ENCODE peak calls at places on chromosomes 4 and X, in five cellular contexts. Z is tibial artery, L is GM23248, J is dorsolateral prefrontal cortex, A is cardiac fibroblast. G is an unnamed sample.

GRCh38 chr4:23674694-23675093 is 215.2 kb downstream of the PPARGC1A start:
- DNase-seq in L (no peak), Z (no peak), J (no peak), A (no peak), G (no peak)

GRCh38 chrX:64975491-64975890 is 759 bp downstream of the ZC4H2 start:
- DNase-seq in Z (peak; percentile 19), J (peak; percentile 9), A (peak; percentile 16), L (peak; percentile 62), G (no peak)

GRCh38 chr4:124275-125081 is at the start of gene ZNF718:
- DNase-seq in J (peak; percentile 98), Z (peak; percentile 94), L (peak; percentile 98), A (peak; percentile 98), G (peak; percentile 78)

GRCh38 chrX:37371578-37371981 is 22.4 kb downstream of the PRRG1 start:
- DNase-seq in L (peak; percentile 72), A (no peak), Z (no peak), J (peak; percentile 10), G (peak; percentile 53)

GRCh38 chr4:61428950-61429349 is 228.8 kb downstream of the ADGRL3 start:
- DNase-seq in A (no peak), J (no peak), Z (no peak), L (no peak), G (no peak)

GRCh38 chr4:176587920-176588319 is 204.8 kb downstream of the VEGFC start:
- DNase-seq in Z (no peak), L (peak; percentile 88), A (peak; percentile 92), J (no peak), G (no peak)

GRCh38 chrX:41733939-41734338 is 10.0 kb downstream of the GPR82 start:
- DNase-seq in Z (no peak), A (no peak), J (no peak), L (no peak), G (no peak)

GRCh38 chr4:2284934-2285664 is 23.2 kb upstream of the MXD4 start:
- DNase-seq in A (peak; percentile 50), L (peak; percentile 79), J (no peak), Z (peak; percentile 13), G (no peak)

GRCh38 chrX:130263016-130263415 is 5.7 kb downstream of the ZNF280C start:
- DNase-seq in L (peak; percentile 5), Z (no peak), A (peak; percentile 5), J (no peak), G (no peak)

GRCh38 chrX:40143001-40143400 is 45.2 kb upstream of the BCOR start:
- DNase-seq in J (no peak), Z (no peak), A (no peak), L (no peak), G (no peak)

GRCh38 chr4:162392938-162393337 is 229.1 kb upstream of the FSTL5 start:
- DNase-seq in A (no peak), J (no peak), Z (no peak), L (no peak), G (no peak)

GRCh38 chrX:107470971-107471370 is 21.5 kb downstream of the FRMPD3 start:
- DNase-seq in Z (no peak), L (no peak), J (no peak), A (no peak), G (no peak)

GRCh38 chr4:13920111-13920875 is 292.8 kb upstream of the BOD1L1 start:
- DNase-seq in A (no peak), J (no peak), Z (no peak), L (peak; percentile 72), G (no peak)

GRCh38 chrX:92232182-92232581 is 453.0 kb downstream of the PCDH11X start:
- DNase-seq in J (no peak), A (no peak), Z (no peak), L (peak; percentile 13), G (no peak)

GRCh38 chrX:69079278-69079677 is 86.0 kb downstream of the PJA1 start:
- DNase-seq in J (no peak), A (no peak), Z (no peak), L (peak; percentile 34), G (no peak)

GRCh38 chr4:108674356-108674977 is 24.1 kb downstream of the OSTC start:
- DNase-seq in Z (no peak), L (no peak), A (no peak), J (no peak), G (no peak)
- H3K4me3 ChIP-seq in Z (no peak overlapping the region), L (no peak overlapping the region), A (no peak overlapping the region), J (no peak overlapping the region), G (no peak overlapping the region)

DNA sequence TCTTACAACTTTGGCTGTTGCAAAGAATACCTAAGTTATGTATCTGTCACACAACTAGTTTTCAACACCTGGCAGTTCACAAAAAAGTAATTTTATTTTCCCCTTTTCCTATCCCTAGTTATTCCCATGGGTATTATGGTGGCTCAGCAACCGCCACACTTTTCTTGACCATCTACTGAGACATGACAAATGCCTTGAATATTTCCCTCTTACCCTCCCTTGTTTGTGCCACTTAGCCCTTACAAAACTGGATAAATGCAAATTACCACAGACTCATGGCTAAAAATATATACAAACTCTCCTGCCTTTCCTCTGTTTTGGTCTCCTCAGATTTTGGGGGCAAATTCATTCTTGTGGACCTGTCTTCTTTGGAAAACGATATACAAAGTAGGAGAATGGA is 72.1 kb downstream of the AMOT start:
- DNase-seq in J (no peak), L (no peak), Z (no peak), A (no peak), G (no peak)
- H3K4me3 ChIP-seq in J (no peak overlapping the region), L (no peak overlapping the region), Z (no peak overlapping the region), A (no peak overlapping the region), G (no peak overlapping the region)

DNA sequence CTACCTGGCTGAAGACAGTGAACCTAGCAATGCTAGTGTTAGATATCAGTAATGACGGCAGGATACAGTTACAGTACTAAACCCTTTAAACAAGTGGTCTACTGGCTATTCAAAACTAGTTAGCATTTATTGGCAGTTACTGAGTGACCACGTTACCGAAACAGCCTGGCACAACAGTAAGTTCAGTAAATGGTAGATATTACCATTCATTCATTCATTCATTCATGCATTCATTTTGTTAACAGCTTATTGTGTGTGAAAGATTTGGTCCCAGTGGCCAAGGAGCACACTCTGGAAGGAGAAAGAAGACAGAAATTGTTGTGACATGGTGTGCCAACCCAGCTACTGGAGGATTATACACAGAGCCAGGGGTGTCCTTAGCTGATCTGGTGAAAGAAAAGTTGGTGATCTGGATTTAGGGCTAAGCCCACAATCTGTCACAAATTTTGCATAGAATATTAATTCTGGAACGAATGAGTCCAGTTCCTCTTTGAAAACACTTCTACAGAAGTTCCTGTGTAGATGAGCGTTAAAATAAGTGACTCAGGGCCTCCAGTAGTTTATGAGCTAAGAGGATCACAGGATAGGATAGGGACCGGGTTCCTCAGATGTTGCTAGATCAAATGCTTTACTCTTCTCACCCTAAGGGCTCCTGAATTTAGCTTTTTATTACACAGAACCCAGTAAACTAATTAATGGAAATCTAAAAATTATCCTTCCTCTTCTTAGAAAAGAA is 179.1 kb downstream of the CBR4 start:
- DNase-seq in J (no peak), L (peak; percentile 53), Z (no peak), A (no peak), G (no peak)
- H3K4me3 ChIP-seq in J (peak overlapping the region; percentile 73), L (peak overlapping the region; percentile 95), Z (peak overlapping the region; percentile 80), A (no peak overlapping the region), G (no peak overlapping the region)

GRCh38 chr4:184170996-184171395 is 46.7 kb downstream of the ENPP6 start:
- DNase-seq in L (peak; percentile 30), Z (no peak), J (no peak), A (peak; percentile 7), G (no peak)

GRCh38 chr4:184167576-184167975 is 50.1 kb downstream of the ENPP6 start:
- DNase-seq in A (no peak), L (no peak), J (no peak), Z (no peak), G (no peak)

GRCh38 chr4:184169225-184169867 is 48.3 kb downstream of the ENPP6 start:
- DNase-seq in L (no peak), A (no peak), Z (no peak), J (no peak), G (no peak)

GRCh38 chr4:184166736-184167135 is 50.9 kb downstream of the ENPP6 start:
- DNase-seq in Z (no peak), A (no peak), J (no peak), L (no peak), G (no peak)

DNA sequence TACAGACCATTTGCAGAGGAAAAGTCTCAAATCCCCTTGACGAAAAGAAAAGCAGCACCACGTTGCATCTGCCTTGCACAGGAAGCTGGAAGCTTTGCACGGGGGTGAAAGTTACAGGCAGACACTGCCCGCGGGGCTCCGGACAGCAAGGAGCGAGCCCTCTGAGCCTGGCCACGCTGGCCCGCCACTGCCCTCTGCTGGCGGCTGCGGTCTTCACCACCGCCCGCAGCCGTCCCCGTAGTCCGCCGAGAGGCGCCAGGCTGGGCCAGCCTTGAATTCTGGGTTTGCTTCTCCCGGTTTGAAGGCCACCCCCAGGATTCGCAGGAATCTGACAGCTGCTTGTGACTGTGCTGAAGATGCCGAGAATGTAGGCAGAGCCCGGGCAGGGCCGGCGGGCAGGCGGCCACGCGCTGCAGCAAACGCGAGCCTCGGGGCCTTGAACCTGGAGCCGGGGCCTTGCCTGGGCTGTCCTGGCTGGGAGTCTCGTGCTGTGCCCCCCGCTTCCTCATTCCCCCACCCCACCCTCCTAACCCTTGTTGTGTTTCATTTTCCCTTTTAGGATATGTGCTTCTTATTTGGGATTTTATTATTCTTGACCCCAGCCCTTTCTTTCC is 49.2 kb downstream of the ENPP6 start:
- DNase-seq in L (peak; percentile 77), A (peak; percentile 76), Z (peak; percentile 63), J (peak; percentile 63), G (peak; percentile 25)
- H3K4me3 ChIP-seq in L (peak overlapping the region; percentile 30), A (no peak overlapping the region), Z (no peak overlapping the region), J (peak overlapping the region; percentile 29), G (no peak overlapping the region)

GRCh38 chr4:88008624-88009235 is 1.3 kb downstream of the PKD2 start:
- DNase-seq in Z (no peak), J (no peak), A (no peak), L (peak; percentile 59), G (no peak)

GRCh38 chr4:88006956-88007303 is 505 bp upstream of the PKD2 start:
- DNase-seq in J (peak; percentile 35), A (no peak), L (no peak), Z (no peak), G (no peak)

GRCh38 chr4:88007304-88008132 is at the start of gene PKD2:
- DNase-seq in A (peak; percentile 82), J (peak; percentile 76), L (peak; percentile 93), Z (peak; percentile 83), G (peak; percentile 53)

GRCh38 chr4:88009871-88010270 is 2.4 kb downstream of the PKD2 start:
- DNase-seq in Z (no peak), J (no peak), L (peak; percentile 42), A (no peak), G (no peak)

DNA sequence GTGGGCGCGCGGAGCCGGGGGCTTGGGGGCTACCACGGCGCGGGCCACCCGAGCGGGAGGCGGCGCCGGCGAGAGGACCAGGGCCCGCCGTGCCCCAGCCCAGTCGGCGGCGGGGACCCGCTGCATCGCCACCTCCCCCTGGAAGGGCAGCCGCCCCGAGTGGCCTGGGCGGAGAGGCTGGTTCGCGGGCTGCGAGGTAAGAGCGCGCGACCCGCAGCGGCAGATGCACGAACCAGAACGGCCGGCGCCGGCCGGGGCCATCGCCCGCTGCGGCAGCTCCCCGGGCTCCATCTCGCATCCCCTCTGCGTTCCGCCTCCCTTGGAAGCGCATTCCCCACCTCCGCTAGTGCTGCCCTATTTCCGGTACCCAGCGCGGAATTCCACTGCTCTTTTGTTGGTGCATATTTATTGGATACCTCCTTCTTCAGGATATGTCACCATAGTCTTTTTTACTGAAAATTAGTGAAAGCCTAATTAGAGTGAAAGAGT is 742 bp downstream of the PKD2 start:
- DNase-seq in J (peak; percentile 61), L (peak; percentile 80), A (peak; percentile 57), Z (peak; percentile 54), G (no peak)
- H3K4me3 ChIP-seq in J (peak overlapping the region; percentile 87), L (peak overlapping the region; percentile 87), A (peak overlapping the region; percentile 82), Z (peak overlapping the region; percentile 95), G (peak overlapping the region; percentile 73)

GRCh38 chr4:145936142-145937020 is 2.2 kb downstream of the ZNF827 start:
- DNase-seq in Z (peak; percentile 51), J (peak; percentile 56), L (peak; percentile 85), A (peak; percentile 80), G (peak; percentile 56)
- H3K4me3 ChIP-seq in Z (peak overlapping the region; percentile 95), J (peak overlapping the region; percentile 89), L (peak overlapping the region; percentile 97), A (peak overlapping the region; percentile 64), G (peak overlapping the region; percentile 90)